ENCODE peak calls at places on chromosomes 11 and 22, in ten cellular contexts. D is H9; Y is GM23338; J is iris pigment epithelial cell; M is fibroblast of the aortic adventitia; I is caudate nucleus; X is stimulated activated CD4-positive, alpha-beta T cell treated with anti-CD3 and anti-CD28 coated beads, Interleukin-1b, Interleukin-23, amount 100 ng/mL, for 24 hours; U is hippocampal formation; W is CD4-positive, alpha-beta memory T cell; T is ELR. F is an unnamed sample.

GRCh38 chr11:25991476-25991875 is 340.5 kb upstream of the ANO3 start:
- DNase-seq in D (no peak), M (no peak), J (no peak), X (no peak), U (no peak), I (no peak), Y (no peak), W (no peak), T (no peak), F (no peak)

GRCh38 chr11:76605338-76606074 is 65.0 kb downstream of the LRRC32 start:
- DNase-seq in X (no peak), M (no peak), U (no peak), D (no peak), I (no peak), J (no peak), T (no peak), Y (no peak), W (no peak), F (no peak)

GRCh38 chr11:64745219-64745522 is 1.2 kb upstream of the RASGRP2 start:
- DNase-seq in T (no peak), W (peak), U (no peak), J (no peak), I (no peak), D (no peak), X (no peak), Y (peak), M (no peak), F (peak)

GRCh38 chr11:68036717-68037239 is 2.0 kb upstream of the TCIRG1 start:
- DNase-seq in M (no peak), J (no peak), I (no peak), T (no peak), U (no peak), Y (no peak), D (no peak), W (no peak), X (no peak), F (no peak)

GRCh38 chr11:128422576-128423370 is 164.6 kb downstream of the ETS1 start:
- DNase-seq in U (no peak), I (no peak), Y (no peak), D (no peak), J (no peak), T (no peak), M (no peak), X (peak), W (peak), F (peak)

GRCh38 chr11:119590651-119591308 is 138.2 kb downstream of the NECTIN1 start:
- DNase-seq in I (peak), M (no peak), X (no peak), D (peak), Y (peak), U (no peak), T (peak), J (peak), W (no peak), F (no peak)

GRCh38 chr22:41522813-41523212 is 21.5 kb downstream of the POLR3H start:
- DNase-seq in I (no peak), Y (no peak), M (no peak), J (no peak), U (no peak), W (no peak), T (no peak), D (no peak), X (no peak), F (no peak)

GRCh38 chr11:64444838-64445441 is 86.0 kb downstream of the RPS6KA4 start:
- DNase-seq in I (no peak), Y (peak), D (no peak), T (peak), U (no peak), J (peak), X (no peak), M (peak), W (no peak), F (peak)

GRCh38 chr11:103078710-103079109 is 13.2 kb downstream of the DCUN1D5 start:
- DNase-seq in Y (no peak), M (no peak), J (no peak), I (no peak), T (no peak), X (no peak), W (no peak), D (no peak), U (no peak), F (no peak)

GRCh38 chr11:20621679-20622078 is 22.3 kb downstream of the SLC6A5 start:
- DNase-seq in Y (peak), T (no peak), M (no peak), W (no peak), J (no peak), X (no peak), I (no peak), D (peak), U (no peak), F (no peak)

GRCh38 chr11:120808616-120809050 is 215.3 kb upstream of the TBCEL start:
- DNase-seq in U (no peak), W (no peak), T (no peak), M (peak), D (no peak), J (no peak), I (no peak), Y (no peak), X (no peak), F (no peak)